ENCODE peak calls at places on chromosome 22, in eight cellular contexts. D, V, R, C, A, G, H and Q are unnamed samples.

GRCh38 chr22:48639896-48640732 is 1187.6 kb downstream of the BRD1 start:
- DNase-seq in C (no peak), A (no peak), V (no peak), R (no peak), D (no peak), H (no peak), G (no peak), Q (no peak)

GRCh38 chr22:40487663-40488249 is 117.4 kb downstream of the SGSM3 start:
- DNase-seq in D (no peak), A (peak), R (no peak), H (no peak), C (no peak), V (no peak), G (peak), Q (no peak)

GRCh38 chr22:24532075-24532474 is 22.9 kb downstream of the GUCD1 start:
- DNase-seq in G (no peak), V (no peak), R (no peak), H (no peak), A (no peak), C (no peak), D (no peak), Q (no peak)

GRCh38 chr22:47419239-47419638 is 656.8 kb downstream of the TBC1D22A start:
- DNase-seq in C (no peak), A (peak), G (no peak), H (no peak), V (no peak), D (no peak), R (no peak), Q (no peak)

GRCh38 chr22:39351689-39352214 is 2.0 kb downstream of the SYNGR1 start:
- DNase-seq in H (no peak), G (no peak), A (no peak), D (no peak), V (no peak), R (peak), C (no peak), Q (no peak)

GRCh38 chr22:46047226-46047625 is 70.3 kb upstream of the WNT7B start:
- DNase-seq in V (peak), R (no peak), H (no peak), D (no peak), C (no peak), G (no peak), A (no peak), Q (no peak)

GRCh38 chr22:37896939-37897338 is 9.2 kb upstream of the MICALL1 start:
- DNase-seq in R (no peak), G (no peak), V (no peak), H (no peak), C (no peak), D (no peak), A (no peak), Q (no peak)

GRCh38 chr22:17411213-17411612 is 42.0 kb downstream of the CECR2 start:
- DNase-seq in D (no peak), R (no peak), H (no peak), C (no peak), V (no peak), G (no peak), A (peak), Q (no peak)

GRCh38 chr22:39175127-39176066 is 22.9 kb upstream of the CBX7 start:
- DNase-seq in V (no peak), C (no peak), D (no peak), A (no peak), G (peak), R (no peak), H (no peak), Q (no peak)